ENCODE peak calls at places on chromosomes 5 and 9, in four cellular contexts. One of them, this sample, is unnamed.

GRCh38 chr5:173326501-173326960 is 1.7 kb downstream of the STC2 start:
- DNase-seq in IMR-90: peak; percentile 92
- DNase-seq in H1: no peak
- DNase-seq in mesenchymal stem cell: peak; percentile 86
- DNase-seq in this sample: peak; percentile 67

GRCh38 chr5:6770826-6771607 is 57.8 kb downstream of the TENT4A start:
- DNase-seq in mesenchymal stem cell: no peak
- DNase-seq in IMR-90: no peak
- DNase-seq in H1: no peak
- DNase-seq in this sample: no peak

GRCh38 chr5:82168294-82168693 is 109.9 kb downstream of the RPS23 start:
- DNase-seq in IMR-90: peak; percentile 30
- DNase-seq in mesenchymal stem cell: peak; percentile 20
- DNase-seq in H1: no peak
- DNase-seq in this sample: no peak

GRCh38 chr5:54133917-54134316 is 176.5 kb downstream of the ARL15 start:
- DNase-seq in mesenchymal stem cell: no peak
- DNase-seq in H1: no peak
- DNase-seq in IMR-90: no peak
- DNase-seq in this sample: no peak

GRCh38 chr9:93810028-93810971 is 144.9 kb downstream of the BARX1 start:
- DNase-seq in H1: no peak
- DNase-seq in IMR-90: no peak
- DNase-seq in mesenchymal stem cell: no peak
- DNase-seq in this sample: peak; percentile 10

GRCh38 chr5:69035665-69036064 is 58.1 kb upstream of the SLC30A5 start:
- DNase-seq in mesenchymal stem cell: peak; percentile 29
- DNase-seq in H1: no peak
- DNase-seq in IMR-90: peak; percentile 24
- DNase-seq in this sample: no peak

GRCh38 chr9:91740713-91741112 is 209.3 kb downstream of the ROR2 start:
- DNase-seq in mesenchymal stem cell: peak; percentile 52
- DNase-seq in H1: no peak
- DNase-seq in IMR-90: peak; percentile 88
- DNase-seq in this sample: no peak

GRCh38 chr5:159319822-159320221 is 10.5 kb downstream of the IL12B start:
- DNase-seq in H1: no peak
- DNase-seq in mesenchymal stem cell: no peak
- DNase-seq in IMR-90: no peak
- DNase-seq in this sample: no peak

GRCh38 chr5:115571441-115571878 is 26.9 kb upstream of the FEM1C start:
- DNase-seq in H1: no peak
- DNase-seq in mesenchymal stem cell: no peak
- DNase-seq in IMR-90: no peak
- DNase-seq in this sample: no peak

GRCh38 chr5:119743927-119744326 is 114.6 kb downstream of the FAM170A start:
- DNase-seq in mesenchymal stem cell: peak; percentile 24
- DNase-seq in IMR-90: peak; percentile 4
- DNase-seq in H1: no peak
- DNase-seq in this sample: peak; percentile 45

GRCh38 chr9:92496401-92496800 is 14.1 kb upstream of the ASPN start:
- DNase-seq in IMR-90: peak; percentile 61
- DNase-seq in H1: no peak
- DNase-seq in mesenchymal stem cell: peak; percentile 17
- DNase-seq in this sample: no peak

GRCh38 chr9:93594041-93594756 is 17.8 kb downstream of the PHF2 start:
- DNase-seq in H1: peak; percentile 46
- DNase-seq in IMR-90: no peak
- DNase-seq in mesenchymal stem cell: no peak
- DNase-seq in this sample: no peak

GRCh38 chr9:94919376-94920098 is 193.0 kb downstream of the AOPEP start:
- DNase-seq in H1: no peak
- DNase-seq in mesenchymal stem cell: peak; percentile 81
- DNase-seq in IMR-90: peak; percentile 69
- DNase-seq in this sample: peak; percentile 92

GRCh38 chr9:82491604-82492003 is 503.0 kb downstream of the SPATA31D1 start:
- DNase-seq in H1: no peak
- DNase-seq in mesenchymal stem cell: no peak
- DNase-seq in IMR-90: peak; percentile 10
- DNase-seq in this sample: no peak

GRCh38 chr9:82498918-82499317 is 510.3 kb downstream of the SPATA31D1 start:
- DNase-seq in IMR-90: no peak
- DNase-seq in mesenchymal stem cell: no peak
- DNase-seq in H1: no peak
- DNase-seq in this sample: no peak

GRCh38 chr9:82499337-82499736 is 510.8 kb downstream of the SPATA31D1 start:
- DNase-seq in mesenchymal stem cell: no peak
- DNase-seq in H1: no peak
- DNase-seq in IMR-90: no peak
- DNase-seq in this sample: no peak

GRCh38 chr9:82492274-82492673 is 503.7 kb downstream of the SPATA31D1 start:
- DNase-seq in mesenchymal stem cell: no peak
- DNase-seq in IMR-90: no peak
- DNase-seq in H1: no peak
- DNase-seq in this sample: no peak

DNA sequence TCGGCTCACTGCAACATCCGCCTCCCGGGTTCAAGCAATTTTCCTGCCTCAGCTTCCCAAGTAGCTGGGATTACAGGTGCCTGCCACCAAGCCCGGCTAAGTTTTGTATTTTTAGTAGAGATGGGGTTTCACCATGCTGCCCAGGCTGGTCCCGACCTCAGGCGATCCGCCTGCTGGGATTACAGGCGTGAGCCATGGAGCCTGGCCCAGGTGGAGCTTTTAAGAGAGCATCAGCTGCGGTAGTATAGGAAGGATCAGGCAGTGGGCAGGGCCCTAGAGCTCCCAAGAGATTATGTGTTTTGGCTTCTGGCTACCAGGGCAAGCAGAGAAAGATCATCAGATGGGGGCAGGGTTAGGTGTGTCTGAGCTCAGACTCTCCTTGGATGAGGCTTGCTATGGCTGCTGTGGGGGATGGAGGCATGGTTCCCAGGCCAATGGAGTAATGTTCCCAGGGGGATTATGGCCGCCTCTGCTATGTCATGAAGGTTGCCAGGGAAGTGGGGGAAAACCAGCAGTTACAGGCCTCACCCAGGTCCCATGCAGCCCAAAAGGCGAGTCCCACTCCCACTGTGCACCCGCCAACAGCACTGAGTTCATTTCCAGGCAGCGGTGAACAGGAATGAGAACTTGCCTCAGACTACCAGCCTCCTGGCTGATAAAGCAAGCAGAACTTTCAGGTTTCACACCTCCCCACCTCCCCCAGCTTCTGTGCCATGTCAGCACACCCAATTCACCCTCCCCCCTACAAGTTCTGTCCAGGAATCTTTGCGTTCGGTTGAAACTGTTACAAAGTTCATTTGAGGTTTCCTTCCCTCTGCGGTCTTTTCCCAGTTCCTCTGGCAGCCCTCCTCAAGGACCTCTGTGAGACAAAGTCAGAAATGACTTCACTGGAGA is 507.6 kb downstream of the SPATA31D1 start:
- DNase-seq in H1: no peak
- DNase-seq in mesenchymal stem cell: no peak
- DNase-seq in IMR-90: no peak
- DNase-seq in this sample: no peak
- H4K8ac ChIP-seq in H1: no peak overlapping the region
- H4K8ac ChIP-seq in mesenchymal stem cell: peak overlapping the region; percentile 23
- H4K8ac ChIP-seq in IMR-90: no peak overlapping the region
- H4K8ac ChIP-seq in this sample: no peak overlapping the region

GRCh38 chr9:127985011-127985410 is 4.2 kb upstream of the EEIG1 start:
- DNase-seq in H1: no peak
- DNase-seq in IMR-90: no peak
- DNase-seq in mesenchymal stem cell: no peak
- DNase-seq in this sample: no peak

GRCh38 chr9:127980706-127981558 is at the start of gene EEIG1:
- DNase-seq in IMR-90: peak; percentile 86
- DNase-seq in mesenchymal stem cell: peak; percentile 93
- DNase-seq in H1: peak; percentile 97
- DNase-seq in this sample: peak; percentile 89

GRCh38 chr9:127981559-127982121 is 851 bp upstream of the EEIG1 start:
- DNase-seq in IMR-90: no peak
- DNase-seq in H1: no peak
- DNase-seq in mesenchymal stem cell: no peak
- DNase-seq in this sample: no peak

GRCh38 chr9:127983847-127984289 is 3.1 kb upstream of the EEIG1 start:
- DNase-seq in mesenchymal stem cell: no peak
- DNase-seq in IMR-90: no peak
- DNase-seq in H1: no peak
- DNase-seq in this sample: no peak

GRCh38 chr9:127982912-127983311 is 2.1 kb upstream of the EEIG1 start:
- DNase-seq in mesenchymal stem cell: no peak
- DNase-seq in IMR-90: no peak
- DNase-seq in H1: no peak
- DNase-seq in this sample: no peak
- H3K9ac ChIP-seq in mesenchymal stem cell: no peak overlapping the region
- H3K9ac ChIP-seq in IMR-90: no peak overlapping the region
- H3K9ac ChIP-seq in H1: no peak overlapping the region
- H3K9ac ChIP-seq in this sample: no peak overlapping the region

DNA sequence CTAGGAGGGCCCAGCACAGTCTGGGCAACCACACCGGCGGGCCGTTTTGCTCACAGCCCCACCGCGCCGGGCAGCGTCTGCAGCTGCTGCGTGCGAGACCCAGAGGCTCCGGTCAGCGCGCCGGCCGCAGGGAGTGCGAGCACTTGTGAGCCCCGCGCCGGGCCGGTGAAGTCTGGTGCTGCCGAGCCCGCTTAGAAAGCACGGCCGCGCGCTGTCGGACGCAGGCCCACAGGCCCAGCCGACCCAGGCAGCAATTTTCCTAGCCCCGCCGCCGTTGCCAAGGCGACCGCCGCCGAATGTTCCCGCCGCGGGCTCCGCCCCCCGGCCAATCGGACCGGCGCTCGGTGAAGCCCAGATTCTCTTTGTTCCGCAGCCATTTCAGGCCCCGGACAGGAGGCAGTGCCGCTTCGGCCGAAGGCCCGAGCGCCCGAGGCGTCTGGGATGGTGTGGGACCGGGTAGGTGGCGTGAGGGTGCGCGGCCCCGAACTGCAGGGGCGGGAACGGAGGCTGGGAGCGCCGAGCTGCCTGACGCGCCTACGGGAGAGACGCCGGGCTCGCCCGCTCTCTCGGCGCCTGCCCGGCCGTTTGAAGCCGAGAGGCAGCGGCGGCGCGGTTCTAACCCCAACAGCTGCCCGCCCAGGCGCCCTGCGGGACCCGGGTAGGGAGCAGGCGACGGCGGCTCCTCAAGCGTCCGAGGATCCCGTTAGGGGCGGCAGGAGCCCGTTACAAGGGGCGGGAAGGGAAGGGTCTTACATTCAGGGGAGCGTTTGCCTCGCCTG is at the start of gene TNPO1:
- DNase-seq in mesenchymal stem cell: peak; percentile 94
- DNase-seq in IMR-90: peak; percentile 90
- DNase-seq in H1: peak; percentile 92
- DNase-seq in this sample: peak; percentile 93
- H3K14ac ChIP-seq in mesenchymal stem cell: peak within 1 kb of the TSS; percentile 95
- H3K14ac ChIP-seq in IMR-90: peak within 1 kb of the TSS; percentile 93
- H3K14ac ChIP-seq in H1: no peak within 1 kb of the TSS
- H3K14ac ChIP-seq in this sample: peak within 1 kb of the TSS; percentile 95

GRCh38 chr9:68704804-68705635 is at the start of gene PIP5K1B:
- DNase-seq in mesenchymal stem cell: peak; percentile 54
- DNase-seq in IMR-90: peak; percentile 29
- DNase-seq in H1: peak; percentile 82
- DNase-seq in this sample: peak; percentile 91

GRCh38 chr9:68706579-68707201 is 1.6 kb downstream of the PIP5K1B start:
- DNase-seq in IMR-90: no peak
- DNase-seq in H1: no peak
- DNase-seq in mesenchymal stem cell: no peak
- DNase-seq in this sample: peak; percentile 6

GRCh38 chr9:68708089-68708488 is 3.0 kb downstream of the PIP5K1B start:
- DNase-seq in H1: no peak
- DNase-seq in IMR-90: no peak
- DNase-seq in mesenchymal stem cell: no peak
- DNase-seq in this sample: no peak

GRCh38 chr9:68704498-68704803 is 589 bp upstream of the PIP5K1B start:
- DNase-seq in H1: no peak
- DNase-seq in mesenchymal stem cell: no peak
- DNase-seq in IMR-90: no peak
- DNase-seq in this sample: no peak

DNA sequence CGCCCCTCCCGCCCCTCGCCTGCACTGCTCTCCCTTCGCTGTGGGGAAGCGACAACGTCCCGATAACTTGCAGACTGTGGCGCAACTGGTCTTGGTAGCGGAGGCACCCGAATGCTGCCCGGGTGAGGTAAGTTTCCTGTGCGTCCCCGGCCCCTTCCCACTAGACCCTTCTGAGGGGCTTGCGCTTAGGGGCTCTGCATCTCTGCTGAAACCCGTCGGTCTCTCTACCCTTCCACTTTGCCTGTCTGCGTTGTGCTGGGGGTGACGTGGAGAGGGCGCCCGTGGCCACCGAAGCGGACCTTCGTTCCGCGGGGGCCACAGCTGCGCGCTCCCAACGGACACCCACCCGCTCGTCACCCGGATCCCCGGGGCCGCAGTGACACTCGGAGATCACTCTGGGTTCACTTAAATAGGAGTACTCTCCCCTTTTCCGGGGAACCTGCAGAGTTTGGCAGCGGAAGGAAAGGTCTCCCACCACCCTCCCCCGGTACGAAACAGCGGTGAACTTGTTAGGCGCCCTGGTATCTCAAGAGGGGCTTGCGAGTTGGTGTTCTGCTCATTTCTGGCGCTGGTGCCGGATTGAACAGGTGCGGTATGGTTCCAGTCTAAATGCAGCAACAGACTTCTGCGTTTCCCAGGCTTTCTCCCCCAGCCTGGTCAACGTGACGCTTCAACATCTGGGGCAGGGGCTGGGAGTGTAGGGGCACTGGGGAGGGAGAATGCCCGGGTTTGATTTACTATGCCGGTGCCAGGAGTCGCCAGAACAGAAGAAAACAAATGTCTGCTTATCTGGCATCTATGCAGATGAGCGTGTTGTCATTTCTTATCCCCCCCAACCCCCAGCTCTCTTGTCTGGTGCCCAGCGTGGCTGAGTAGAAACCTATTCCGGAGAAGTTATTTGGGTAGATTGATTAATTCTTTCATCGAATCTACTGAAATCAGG is 867 bp downstream of the PIP5K1B start:
- DNase-seq in H1: peak; percentile 55
- DNase-seq in mesenchymal stem cell: peak; percentile 33
- DNase-seq in IMR-90: no peak
- DNase-seq in this sample: no peak
- H4K8ac ChIP-seq in H1: no peak overlapping the region
- H4K8ac ChIP-seq in mesenchymal stem cell: no peak overlapping the region
- H4K8ac ChIP-seq in IMR-90: no peak overlapping the region
- H4K8ac ChIP-seq in this sample: no peak overlapping the region

GRCh38 chr9:37961346-37961745 is 57.4 kb upstream of the SLC25A51 start:
- DNase-seq in H1: no peak
- DNase-seq in IMR-90: no peak
- DNase-seq in mesenchymal stem cell: no peak
- DNase-seq in this sample: no peak
- H3K9ac ChIP-seq in H1: no peak overlapping the region
- H3K9ac ChIP-seq in IMR-90: no peak overlapping the region
- H3K9ac ChIP-seq in mesenchymal stem cell: no peak overlapping the region
- H3K9ac ChIP-seq in this sample: no peak overlapping the region

DNA sequence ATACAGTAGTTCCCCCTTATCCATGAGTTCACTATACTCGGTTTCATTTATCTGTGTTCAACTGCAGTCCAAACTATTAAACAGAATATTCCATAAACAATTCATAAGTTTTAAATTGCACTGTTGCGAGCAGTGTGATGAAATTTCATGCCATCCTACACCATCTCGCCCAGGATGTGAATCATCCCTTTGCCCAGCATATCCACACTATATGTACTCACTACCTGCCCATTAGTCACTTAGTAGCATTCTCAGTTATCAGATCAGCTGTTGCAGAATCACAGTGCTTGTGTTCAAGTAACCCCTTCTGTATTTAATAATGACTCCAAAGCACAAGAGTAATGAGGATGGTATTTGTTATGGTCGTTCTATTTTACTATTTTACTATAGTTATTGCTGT is 51.5 kb downstream of the SHOC1 start:
- DNase-seq in IMR-90: peak; percentile 86
- DNase-seq in mesenchymal stem cell: peak; percentile 65
- DNase-seq in H1: no peak
- DNase-seq in this sample: peak; percentile 22
- H3K14ac ChIP-seq in IMR-90: no peak overlapping the region
- H3K14ac ChIP-seq in mesenchymal stem cell: no peak overlapping the region
- H3K14ac ChIP-seq in H1: no peak overlapping the region
- H3K14ac ChIP-seq in this sample: no peak overlapping the region